ENCODE peak calls at places on chromosomes 7 and 10, in five cellular contexts. Y is LoVo; S is activated CD8-positive, alpha-beta T cell treated with anti-CD3 and anti-CD28 coated beads, Interleukin-2, amount 10 ng/mL, durations not matched to agents 7 days and 5 days; E is fibroblast of the aortic adventitia; O is amygdala. A is an unnamed sample.

GRCh38 chr7:45701701-45702460 is 127.7 kb downstream of the ADCY1 start:
- DNase-seq in Y (no peak), O (no peak), S (no peak), E (no peak), A (no peak)

GRCh38 chr7:122423591-122423990 is 119.0 kb upstream of the FEZF1 start:
- DNase-seq in S (no peak), Y (no peak), E (no peak), O (no peak), A (no peak)

GRCh38 chr7:105724688-105725087 is 143.4 kb upstream of the EFCAB10 start:
- DNase-seq in O (no peak), Y (no peak), S (no peak), E (no peak), A (no peak)

GRCh38 chr7:74401137-74401859 is 52.4 kb upstream of the GTF2IRD1 start:
- DNase-seq in E (peak), O (peak), S (peak), Y (peak), A (peak)

GRCh38 chr7:23383225-23383624 is 84.1 kb downstream of the MALSU1 start:
- DNase-seq in O (no peak), E (peak), S (no peak), Y (no peak), A (peak)

GRCh38 chr10:44552716-44553115 is 167.8 kb upstream of the CXCL12 start:
- DNase-seq in E (no peak), S (no peak), Y (no peak), O (no peak), A (peak)

GRCh38 chr7:116210345-116211005 is at the start of gene TES:
- DNase-seq in O (no peak), E (peak), Y (peak), S (peak), A (peak)

GRCh38 chr10:51498424-51498823 is 201.0 kb downstream of the CSTF2T start:
- DNase-seq in Y (no peak), E (no peak), O (no peak), S (no peak), A (no peak)

GRCh38 chr10:5284311-5285057 is 80.3 kb upstream of the UCN3 start:
- DNase-seq in S (peak), Y (no peak), E (peak), O (no peak), A (peak)

GRCh38 chr10:24707445-24707844 is 16.2 kb downstream of the ARHGAP21 start:
- DNase-seq in O (no peak), S (no peak), Y (no peak), E (no peak), A (no peak)

GRCh38 chr10:103986360-103986759 is 19.4 kb downstream of the SLK start:
- DNase-seq in Y (no peak), O (no peak), S (no peak), E (no peak), A (no peak)

GRCh38 chr7:4849390-4849789 is 12.4 kb downstream of the PAPOLB start:
- DNase-seq in O (no peak), Y (peak), E (peak), S (peak), A (peak)

GRCh38 chr10:52215745-52216361 is 98.2 kb upstream of the DKK1 start:
- DNase-seq in E (peak), Y (peak), S (peak), O (peak), A (peak)

GRCh38 chr10:132588301-132589013 is 50.9 kb downstream of the INPP5A start:
- DNase-seq in Y (no peak), S (peak), E (peak), O (no peak), A (no peak)

GRCh38 chr7:7099584-7100014 is 82.7 kb upstream of the C1GALT1 start:
- DNase-seq in E (peak), S (no peak), O (no peak), Y (peak), A (peak)

GRCh38 chr7:112103246-112103645 is 103.0 kb downstream of the DOCK4 start:
- DNase-seq in S (no peak), Y (no peak), O (no peak), E (no peak), A (peak)

GRCh38 chr10:70980687-70981086 is 92.3 kb upstream of the PCBD1 start:
- DNase-seq in E (no peak), S (no peak), O (no peak), Y (no peak), A (no peak)

GRCh38 chr10:120172371-120172770 is 279.8 kb downstream of the SEC23IP start:
- DNase-seq in O (no peak), E (no peak), S (no peak), Y (no peak), A (no peak)

GRCh38 chr7:141335164-141335563 is 216.0 kb upstream of the AGK start:
- DNase-seq in S (no peak), O (no peak), E (no peak), Y (no peak), A (no peak)

A was measured in fibroblast of gingiva.